ENCODE peak calls at places on chromosomes 2 and 18, in seven cellular contexts. W is HFFc6; E is BE2C; J is Kasumi-1; K is stimulated activated CD4-positive, alpha-beta T cell treated with anti-CD3 and anti-CD28 coated beads, Interleukin-2, amount 100 ng/mL, for 24 hours; Q is stimulated activated CD8-positive, alpha-beta memory T cell treated with anti-CD3 and anti-CD28 coated beads, Interleukin-7, amount 100 ng/mL, for 4 hours; H is cardiac muscle cell. B is an unnamed sample.

GRCh38 chr2:182229288-182229687 is 197.5 kb downstream of the PDE1A start:
- DNase-seq in W (peak), E (no peak), J (no peak), K (no peak), Q (no peak), H (no peak), B (no peak)

GRCh38 chr2:47785986-47786385 is 3.0 kb downstream of the MSH6 start:
- DNase-seq in W (no peak), E (no peak), J (peak), K (no peak), Q (no peak), H (no peak), B (no peak)

GRCh38 chr2:240810621-240811020 is 9.4 kb downstream of the KIF1A start:
- DNase-seq in W (no peak), E (no peak), J (no peak), K (no peak), Q (no peak), H (no peak), B (no peak)

GRCh38 chr2:23713352-23713751 is 213.6 kb downstream of the ATAD2B start:
- DNase-seq in W (no peak), E (no peak), J (no peak), K (no peak), Q (no peak), H (peak), B (no peak)

GRCh38 chr2:237061356-237061755 is 24.3 kb upstream of the COPS8 start:
- DNase-seq in W (no peak), E (no peak), J (no peak), K (no peak), Q (no peak), H (no peak), B (no peak)

GRCh38 chr2:26541401-26542193 is 63.7 kb upstream of the OTOF start:
- DNase-seq in W (no peak), E (no peak), J (no peak), K (no peak), Q (no peak), H (no peak), B (no peak)

GRCh38 chr2:44753552-44754285 is 187.8 kb upstream of the SIX3 start:
- DNase-seq in W (no peak), E (peak), J (no peak), K (no peak), Q (no peak), H (peak), B (peak)

GRCh38 chr18:463442-464310 is 36.8 kb downstream of the COLEC12 start:
- DNase-seq in W (peak), E (no peak), J (peak), K (no peak), Q (no peak), H (peak), B (no peak)

GRCh38 chr2:221330436-221330835 is 241.7 kb downstream of the EPHA4 start:
- DNase-seq in W (no peak), E (no peak), J (no peak), K (no peak), Q (no peak), H (no peak), B (no peak)

GRCh38 chr18:45481846-45482245 is 133.4 kb upstream of the SLC14A2 start:
- DNase-seq in W (no peak), E (no peak), J (no peak), K (no peak), Q (no peak), H (peak), B (no peak)

GRCh38 chr18:12540751-12541150 is 117.2 kb downstream of the SPIRE1 start:
- DNase-seq in W (no peak), E (no peak), J (no peak), K (no peak), Q (no peak), H (no peak), B (no peak)

GRCh38 chr2:218872645-218873358 is 7.8 kb upstream of the WNT10A start:
- DNase-seq in W (no peak), E (no peak), J (no peak), K (no peak), Q (no peak), H (no peak), B (no peak)

GRCh38 chr2:44918095-44918775 is 23.3 kb upstream of the SIX3 start:
- DNase-seq in W (no peak), E (no peak), J (no peak), K (no peak), Q (no peak), H (peak), B (no peak)

GRCh38 chr2:120847700-120848321 is 112.1 kb downstream of the GLI2 start:
- DNase-seq in W (no peak), E (peak), J (no peak), K (no peak), Q (no peak), H (peak), B (no peak)

GRCh38 chr2:149613712-149614111 is 26.1 kb upstream of the MMADHC start:
- DNase-seq in W (peak), E (no peak), J (no peak), K (no peak), Q (no peak), H (no peak), B (no peak)

GRCh38 chr18:44123743-44124142 is 556.9 kb upstream of the SETBP1 start:
- DNase-seq in W (no peak), E (no peak), J (no peak), K (no peak), Q (no peak), H (no peak), B (no peak)

GRCh38 chr2:58202409-58202808 is 38.7 kb downstream of the FANCL start:
- DNase-seq in W (no peak), E (no peak), J (no peak), K (no peak), Q (no peak), H (no peak), B (no peak)

GRCh38 chr2:178530625-178531142 is 50.4 kb downstream of the PLEKHA3 start:
- DNase-seq in W (no peak), E (no peak), J (peak), K (peak), Q (no peak), H (no peak), B (peak)

GRCh38 chr2:122670932-122671331 is 915.5 kb downstream of the TSN start:
- DNase-seq in W (no peak), E (no peak), J (no peak), K (no peak), Q (no peak), H (no peak), B (no peak)

GRCh38 chr2:25592766-25593292 is 80.5 kb downstream of the DTNB start:
- DNase-seq in W (no peak), E (no peak), J (no peak), K (no peak), Q (no peak), H (no peak), B (no peak)

GRCh38 chr2:236720974-236721600 is 151.5 kb downstream of the ACKR3 start:
- DNase-seq in W (no peak), E (no peak), J (no peak), K (no peak), Q (no peak), H (no peak), B (no peak)

GRCh38 chr2:21423854-21424253 is 300.1 kb downstream of the TDRD15 start:
- DNase-seq in W (no peak), E (no peak), J (no peak), K (no peak), Q (no peak), H (no peak), B (no peak)

B was measured in activated T-helper 2 cell treated with anti-CD3 and anti-CD28 coated beads, Interferon-gamma antibody, Interleukin-2, Interleukin-4, amounts not matched to agents 10 μg/mL and 5 μg/mL and 100 μg/mL, durations not matched to agents 14 hours and 24 hours and 36 hours.